ENCODE peak calls at places on chromosome 22, in nine cellular contexts. K is PC-9; V is testis; Z is heart right ventricle; F is tibial nerve; M is CD8-positive, alpha-beta T cell; C is neural progenitor cell; W is colonic mucosa; N is CD4-positive, CD25-positive, alpha-beta regulatory T cell. L is an unnamed sample. For H3K27me3, the result is how much of the 10 kb centered on the place peaks cover.

GRCh38 chr22:27919943-27920755 is 1.1 kb upstream of the PITPNB start:
- DNase-seq in V (peak), M (no peak), W (peak), F (no peak), K (peak), C (peak), N (no peak), Z (peak), L (peak)

GRCh38 chr22:49748514-49748913 is 79.2 kb downstream of the BRD1 start:
- DNase-seq in W (no peak), K (no peak), C (no peak), Z (no peak), F (no peak), V (no peak), N (no peak), M (no peak), L (no peak)

GRCh38 chr22:35761037-35761436 is 43.4 kb downstream of the APOL5 start:
- DNase-seq in M (no peak), N (no peak), V (no peak), K (no peak), F (no peak), Z (no peak), W (no peak), C (no peak), L (no peak)

GRCh38 chr22:30312053-30312452 is 14.7 kb downstream of the TBC1D10A start:
- DNase-seq in V (no peak), K (peak), W (no peak), Z (no peak), M (no peak), C (no peak), F (no peak), N (no peak), L (no peak)

GRCh38 chr22:44520695-44521094 is 22.7 kb upstream of the RTL6 start:
- DNase-seq in M (no peak), F (no peak), N (no peak), V (no peak), K (no peak), W (no peak), Z (no peak), C (no peak), L (no peak)

GRCh38 chr22:22770280-22770871 is 117.2 kb upstream of the IGLL5 start:
- DNase-seq in Z (peak), N (peak), W (peak), K (peak), F (no peak), V (peak), C (peak), M (peak), L (peak)

GRCh38 chr22:49462795-49463194 is 364.9 kb downstream of the BRD1 start:
- DNase-seq in M (no peak), K (no peak), C (no peak), F (no peak), N (peak), V (no peak), W (no peak), Z (no peak), L (no peak)

GRCh38 chr22:48138855-48139254 is 1376.4 kb downstream of the TBC1D22A start:
- DNase-seq in N (no peak), V (no peak), W (no peak), Z (no peak), K (no peak), M (no peak), F (no peak), C (no peak), L (no peak)

GRCh38 chr22:42320463-42321416 is 50.3 kb upstream of the TCF20 start:
- DNase-seq in W (peak), V (no peak), N (no peak), Z (no peak), K (no peak), F (no peak), C (no peak), M (no peak), L (no peak)

GRCh38 chr22:43726296-43726695 is 85.8 kb downstream of the EFCAB6 start:
- DNase-seq in C (no peak), V (peak), F (no peak), M (no peak), K (no peak), N (no peak), W (no peak), Z (no peak), L (no peak)

GRCh38 chr22:43293661-43294392 is 49.3 kb downstream of the SCUBE1 start:
- DNase-seq in K (peak), F (peak), C (peak), Z (no peak), W (peak), M (no peak), N (no peak), V (no peak), L (no peak)

GRCh38 chr22:44554411-44554810 is 56.4 kb upstream of the RTL6 start:
- DNase-seq in K (no peak), M (no peak), N (no peak), W (no peak), V (no peak), C (no peak), F (no peak), Z (no peak), L (no peak)

GRCh38 chr22:47275479-47276218 is 513.2 kb downstream of the TBC1D22A start:
- DNase-seq in F (no peak), N (no peak), C (no peak), M (no peak), Z (no peak), V (no peak), W (no peak), K (peak), L (no peak)

GRCh38 chr22:22410121-22410520 is 98.4 kb downstream of the ZNF280B start:
- DNase-seq in W (no peak), Z (peak), V (peak), N (no peak), M (no peak), K (no peak), F (peak), C (no peak), L (no peak)

GRCh38 chr22:31812977-31813605 is 59.3 kb downstream of the DEPDC5 start:
- DNase-seq in M (no peak), K (no peak), Z (no peak), C (no peak), W (no peak), F (no peak), V (no peak), N (no peak), L (no peak)

GRCh38 chr22:16936625-16937024 is 71.4 kb downstream of the GAB4 start:
- DNase-seq in W (no peak), F (no peak), V (no peak), M (no peak), N (no peak), Z (no peak), K (no peak), C (no peak), L (no peak)

GRCh38 chr22:48507595-48508350 is 1319.9 kb downstream of the BRD1 start:
- DNase-seq in W (no peak), F (no peak), C (no peak), V (no peak), Z (no peak), K (no peak), M (no peak), N (no peak), L (peak)

GRCh38 chr22:47561115-47561675 is 798.7 kb downstream of the TBC1D22A start:
- DNase-seq in V (no peak), Z (no peak), K (no peak), M (no peak), N (no peak), F (no peak), C (no peak), W (no peak), L (no peak)

GRCh38 chr22:44580176-44580575 is 82.1 kb upstream of the RTL6 start:
- DNase-seq in W (no peak), M (no peak), Z (no peak), V (no peak), F (no peak), K (no peak), C (no peak), N (no peak), L (peak)

GRCh38 chr22:35777335-35777975 is 59.8 kb downstream of the APOL5 start:
- DNase-seq in K (no peak), Z (no peak), M (no peak), F (no peak), C (no peak), W (no peak), N (no peak), V (no peak), L (no peak)

GRCh38 chr22:40732996-40733292 is 53.7 kb downstream of the MCHR1 start:
- DNase-seq in N (no peak), C (no peak), Z (no peak), V (no peak), F (no peak), M (no peak), K (no peak), W (no peak), L (no peak)

GRCh38 chr22:19047993-19048392 is 74.2 kb downstream of the DGCR2 start:
- DNase-seq in M (no peak), Z (no peak), V (no peak), W (no peak), K (no peak), N (no peak), F (no peak), C (no peak), L (no peak)

GRCh38 chr22:44940121-44940520 is 69.7 kb downstream of the PHF21B start:
- DNase-seq in Z (no peak), C (peak), W (no peak), M (no peak), K (peak), F (no peak), N (no peak), V (no peak), L (no peak)

GRCh38 chr22:43007519-43008102 is 7.3 kb downstream of the PACSIN2 start:
- DNase-seq in W (peak), V (no peak), M (no peak), N (no peak), C (no peak), K (no peak), F (no peak), Z (no peak), L (no peak)

GRCh38 chr22:37610480-37611148 is 2.0 kb downstream of the GGA1 start:
- DNase-seq in F (no peak), N (no peak), M (no peak), V (peak), K (no peak), C (no peak), Z (no peak), W (peak), L (no peak)
- H3K4me3 ChIP-seq in F (peak), N (no peak), M (no peak), V (no peak), K (peak), C (no peak), Z (peak), W (peak), L (no peak)

GRCh38 chr22:26210390-26210789 is 41.1 kb downstream of the SEZ6L start:
- DNase-seq in C (no peak), Z (no peak), M (no peak), N (no peak), F (no peak), K (no peak), W (no peak), V (no peak), L (no peak)

GRCh38 chr22:26214466-26214865 is 45.2 kb downstream of the SEZ6L start:
- DNase-seq in N (no peak), K (no peak), F (no peak), C (no peak), W (no peak), Z (no peak), M (no peak), V (no peak), L (no peak)

GRCh38 chr22:26213826-26214225 is 44.6 kb downstream of the SEZ6L start:
- DNase-seq in V (no peak), M (no peak), N (no peak), C (no peak), F (no peak), W (no peak), K (no peak), Z (no peak), L (no peak)

GRCh38 chr22:26215766-26216165 is 46.5 kb downstream of the SEZ6L start:
- DNase-seq in C (no peak), V (no peak), Z (no peak), W (no peak), K (no peak), N (no peak), M (no peak), F (no peak), L (no peak)
- H3K27me3 ChIP-seq in C (under half), V (under half), Z (under half), W (under half), K (under half), N (under half), M (under half), F (under half), L (under half)

GRCh38 chr22:37244922-37245722 is 1.1 kb upstream of the RAC2 start:
- DNase-seq in N (peak), V (no peak), Z (no peak), W (no peak), M (no peak), K (no peak), F (no peak), C (no peak), L (peak)

GRCh38 chr22:37241351-37242142 is 2.5 kb downstream of the RAC2 start:
- DNase-seq in F (no peak), Z (no peak), N (peak), V (no peak), C (no peak), W (no peak), M (peak), K (no peak), L (peak)

GRCh38 chr22:37242395-37242918 is 1.6 kb downstream of the RAC2 start:
- DNase-seq in K (peak), W (peak), C (no peak), Z (peak), V (peak), M (peak), N (peak), F (no peak), L (peak)

GRCh38 chr22:37244114-37244921 is at the start of gene RAC2:
- DNase-seq in V (peak), W (peak), K (peak), M (peak), C (peak), Z (peak), N (peak), F (no peak), L (peak)

GRCh38 chr22:37243402-37244113 is 511 bp downstream of the RAC2 start:
- DNase-seq in N (peak), Z (no peak), F (no peak), V (no peak), W (no peak), K (no peak), C (no peak), M (no peak), L (no peak)
- H3K4me3 ChIP-seq in N (peak), Z (peak), F (peak), V (no peak), W (peak), K (peak), C (no peak), M (peak), L (peak)

DNA sequence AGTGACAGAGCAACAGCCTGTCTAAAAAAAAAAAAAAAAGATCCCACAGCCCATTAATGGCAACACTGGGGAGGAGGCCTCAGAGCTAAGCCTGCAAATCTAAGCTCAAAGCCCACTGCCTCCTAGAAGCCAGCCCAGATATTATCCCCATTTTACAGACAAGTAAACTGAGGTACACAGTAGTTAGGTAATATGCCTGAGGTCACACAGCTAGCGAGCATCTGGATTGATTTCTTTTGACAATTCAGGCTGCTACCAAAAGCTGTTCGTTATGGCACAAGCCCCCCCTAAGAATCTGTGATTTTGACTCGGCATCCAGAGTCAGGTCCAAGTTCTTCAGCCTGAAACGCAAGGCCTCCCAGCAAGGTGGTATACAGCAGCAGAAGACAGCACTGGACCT is 13.7 kb downstream of the ELFN2 start:
- DNase-seq in N (no peak), C (no peak), K (no peak), F (no peak), V (no peak), Z (no peak), M (no peak), W (no peak), L (no peak)
- H3K27me3 ChIP-seq in N (under half), C (under half), K (under half), F (under half), V (under half), Z (under half), M (under half), W (under half), L (under half)

DNA sequence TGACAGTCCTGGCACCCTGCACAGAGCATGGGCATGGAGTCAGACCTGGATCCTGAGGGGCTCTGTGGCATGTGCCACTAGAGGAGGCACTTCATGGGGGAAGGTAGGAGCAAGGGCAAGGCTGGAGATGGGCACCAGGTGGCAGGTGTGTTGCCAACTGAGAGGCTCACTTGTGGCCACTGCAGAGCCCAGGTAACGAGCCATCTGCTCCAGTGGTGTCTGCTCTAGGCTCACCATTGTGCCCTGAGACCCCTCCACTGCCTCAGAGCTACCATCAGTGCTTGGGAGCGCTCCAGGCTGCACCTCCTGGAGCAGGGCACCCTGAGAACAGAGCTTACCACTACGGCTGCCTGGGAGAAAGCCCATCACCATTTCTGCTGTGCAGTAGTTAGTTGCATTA is 1.3 kb upstream of the ZDHHC8 start:
- DNase-seq in N (peak), Z (no peak), W (no peak), F (no peak), K (no peak), C (no peak), M (no peak), V (no peak), L (no peak)
- H3K4me3 ChIP-seq in N (no peak), Z (peak), W (no peak), F (no peak), K (no peak), C (peak), M (no peak), V (no peak), L (no peak)

DNA sequence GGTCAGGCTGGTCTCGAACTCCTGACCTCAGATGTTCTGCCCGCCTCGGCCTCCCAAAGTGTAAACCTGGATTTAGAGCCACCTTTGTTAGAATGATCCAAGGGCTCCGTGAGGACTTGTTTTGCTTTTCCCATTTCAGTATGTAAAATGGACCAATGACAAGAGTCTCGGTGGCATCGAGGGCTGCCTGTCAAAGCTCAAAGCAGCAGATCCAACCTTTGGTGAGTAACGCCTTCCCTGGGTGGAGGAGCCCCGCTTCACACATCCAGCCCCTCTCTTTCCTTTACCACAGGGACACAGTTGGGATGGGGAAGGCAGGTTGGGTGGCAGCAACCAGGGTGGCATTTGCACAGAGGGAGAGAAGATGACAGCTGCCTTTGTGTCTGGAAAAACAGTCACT is 4.4 kb downstream of the TTC38 start:
- DNase-seq in F (no peak), M (no peak), W (no peak), N (no peak), Z (no peak), K (no peak), C (no peak), V (no peak), L (no peak)
- H3K27me3 ChIP-seq in F (under half), M (under half), W (under half), N (under half), Z (under half), K (under half), C (under half), V (under half), L (under half)